ENCODE peak calls at places on chromosomes 7 and 10, in seven cellular contexts. V is fibroblast of lung; W is posterior vena cava; N is NCI-H1092; D is sigmoid colon; A is activated CD4-positive, alpha-beta T cell treated with anti-CD3 and anti-CD28 coated beads, Interleukin-2, amount 50 U/mL, for 1 hour; P is fibroblast of the aortic adventitia. R is an unnamed sample.

GRCh38 chr10:98272245-98272644 is 4.3 kb upstream of the LOXL4 start:
- DNase-seq in N (no peak), V (no peak), A (no peak), W (no peak), P (no peak), D (no peak), R (no peak)

GRCh38 chr10:78784454-78785414 is 284.0 kb upstream of the ZMIZ1 start:
- DNase-seq in W (peak; percentile 52), N (no peak), A (no peak), V (no peak), D (no peak), P (peak; percentile 49), R (no peak)

GRCh38 chr10:130495891-130496642 is 359.9 kb downstream of the GLRX3 start:
- DNase-seq in P (no peak), A (no peak), N (no peak), D (no peak), V (peak; percentile 1), W (peak; percentile 40), R (no peak)

GRCh38 chr10:68231916-68232315 is at the start of gene ATOH7:
- DNase-seq in A (no peak), P (peak; percentile 25), N (no peak), W (no peak), D (no peak), V (no peak), R (no peak)

GRCh38 chr10:110137142-110137545 is 70.3 kb upstream of the MXI1 start:
- DNase-seq in W (no peak), V (peak; percentile 60), A (no peak), N (peak; percentile 1), D (no peak), P (peak; percentile 87), R (peak; percentile 71)

GRCh38 chr10:18073314-18073713 is 66.9 kb upstream of the CACNB2 start:
- DNase-seq in N (no peak), D (no peak), A (no peak), V (no peak), W (no peak), P (no peak), R (no peak)

GRCh38 chr7:131197920-131198610 is 129.6 kb upstream of the MKLN1 start:
- DNase-seq in W (no peak), V (peak; percentile 82), D (no peak), P (peak; percentile 52), N (no peak), A (no peak), R (no peak)

GRCh38 chr7:137904826-137905225 is 58.1 kb upstream of the DGKI start:
- DNase-seq in N (no peak), D (no peak), V (peak; percentile 27), A (no peak), P (no peak), W (no peak), R (no peak)

GRCh38 chr10:86017841-86018734 is 348.5 kb downstream of the GRID1 start:
- DNase-seq in V (no peak), N (no peak), W (no peak), D (no peak), A (no peak), P (no peak), R (no peak)

GRCh38 chr10:15541376-15541775 is 170.3 kb upstream of the FAM171A1 start:
- DNase-seq in P (no peak), W (no peak), D (no peak), A (no peak), N (no peak), V (no peak), R (no peak)

GRCh38 chr10:80509403-80510161 is 28.1 kb upstream of the SH2D4B start:
- DNase-seq in P (peak; percentile 60), D (peak; percentile 63), V (peak; percentile 90), A (no peak), N (no peak), W (no peak), R (no peak)

GRCh38 chr10:58919927-58920654 is 256.4 kb upstream of the PHYHIPL start:
- DNase-seq in P (peak; percentile 78), D (no peak), N (no peak), W (no peak), V (peak; percentile 92), A (no peak), R (no peak)

GRCh38 chr7:106866298-106867281 is 1.5 kb downstream of the PIK3CG start:
- DNase-seq in N (no peak), W (no peak), P (no peak), V (no peak), A (no peak), D (no peak), R (peak; percentile 30)

GRCh38 chr7:32479574-32480200 is 10.5 kb downstream of the LSM5 start:
- DNase-seq in N (peak; percentile 49), D (no peak), P (peak; percentile 79), A (no peak), W (no peak), V (peak; percentile 42), R (no peak)

GRCh38 chr10:373516-374309 is 238.5 kb downstream of the ZMYND11 start:
- DNase-seq in W (no peak), P (peak; percentile 80), D (peak; percentile 84), N (no peak), V (peak; percentile 95), A (no peak), R (no peak)

GRCh38 chr10:123988694-123989093 is 97.1 kb upstream of the CPXM2 start:
- DNase-seq in P (no peak), V (no peak), W (peak; percentile 7), A (no peak), N (no peak), D (no peak), R (no peak)

GRCh38 chr10:85447690-85448089 is 918.9 kb downstream of the GRID1 start:
- DNase-seq in A (no peak), V (no peak), W (no peak), N (no peak), P (no peak), D (no peak), R (no peak)

GRCh38 chr10:62690703-62691102 is 113.8 kb upstream of the ADO start:
- DNase-seq in V (peak; percentile 41), W (no peak), N (no peak), A (no peak), D (no peak), P (no peak), R (no peak)

GRCh38 chr7:28921822-28922221 is 36.3 kb downstream of the TRIL start:
- DNase-seq in P (peak; percentile 79), V (peak; percentile 61), W (no peak), A (peak; percentile 11), N (peak; percentile 81), D (peak; percentile 71), R (peak; percentile 52)

GRCh38 chr10:1190052-1190395 is 133.8 kb downstream of the WDR37 start:
- DNase-seq in N (no peak), D (no peak), P (no peak), W (peak; percentile 51), V (no peak), A (no peak), R (no peak)

GRCh38 chr10:98339790-98340189 is 71.8 kb upstream of the LOXL4 start:
- DNase-seq in N (no peak), P (no peak), W (no peak), V (no peak), D (no peak), A (no peak), R (peak; percentile 53)

GRCh38 chr10:69064762-69065328 is 23.1 kb upstream of the SRGN start:
- DNase-seq in V (no peak), P (no peak), D (no peak), N (no peak), A (no peak), W (no peak), R (no peak)

GRCh38 chr7:156988605-156989185 is 21.8 kb downstream of the MNX1 start:
- DNase-seq in P (peak; percentile 44), N (no peak), V (no peak), A (no peak), W (no peak), D (no peak), R (no peak)

GRCh38 chr10:98256692-98257091 is 11.3 kb downstream of the LOXL4 start:
- DNase-seq in V (no peak), A (no peak), N (no peak), D (no peak), W (no peak), P (no peak), R (no peak)

GRCh38 chr10:119542357-119542989 is at the start of gene RGS10:
- DNase-seq in A (peak; percentile 85), V (peak; percentile 84), W (peak; percentile 95), P (peak; percentile 70), N (no peak), D (peak; percentile 94), R (peak; percentile 81)

GRCh38 chr7:151717415-151717814 is 159.5 kb downstream of the PRKAG2 start:
- DNase-seq in N (no peak), V (no peak), P (no peak), D (no peak), A (no peak), W (no peak), R (no peak)

GRCh38 chr7:20784311-20785210 is 2.1 kb downstream of the SP8 start:
- DNase-seq in V (no peak), N (peak; percentile 55), A (no peak), D (no peak), P (no peak), W (no peak), R (no peak)

GRCh38 chr7:132102942-132103341 is 473.3 kb downstream of the PLXNA4 start:
- DNase-seq in D (no peak), W (no peak), A (no peak), V (no peak), P (no peak), N (no peak), R (no peak)

GRCh38 chr10:70679498-70679897 is 7.2 kb downstream of the ADAMTS14 start:
- DNase-seq in D (no peak), W (peak; percentile 88), A (no peak), V (peak; percentile 85), P (peak; percentile 91), N (no peak), R (no peak)

GRCh38 chr7:152330827-152331226 is 105.0 kb downstream of the KMT2C start:
- DNase-seq in V (no peak), D (no peak), A (no peak), P (peak; percentile 23), N (no peak), W (no peak), R (no peak)

GRCh38 chr10:28694530-28694929 is 17.2 kb downstream of the BAMBI start:
- DNase-seq in V (no peak), W (no peak), P (no peak), N (no peak), D (no peak), A (no peak), R (no peak)

GRCh38 chr10:51468424-51468823 is 231.0 kb downstream of the CSTF2T start:
- DNase-seq in P (peak; percentile 9), D (no peak), V (peak; percentile 10), N (no peak), W (no peak), A (no peak), R (no peak)

GRCh38 chr7:44637788-44638594 is 31.6 kb downstream of the OGDH start:
- DNase-seq in N (no peak), P (peak; percentile 95), V (peak; percentile 92), A (peak; percentile 72), W (peak; percentile 89), D (peak; percentile 83), R (peak; percentile 64)

GRCh38 chr10:60167056-60167455 is 222.6 kb downstream of the ANK3 start:
- DNase-seq in N (no peak), W (no peak), A (no peak), D (no peak), P (no peak), V (no peak), R (no peak)

GRCh38 chr10:14415676-14416307 is 85.1 kb upstream of the FRMD4A start:
- DNase-seq in D (no peak), P (no peak), A (no peak), N (no peak), V (peak; percentile 55), W (no peak), R (no peak)

GRCh38 chr10:102801496-102801895 is 35.7 kb downstream of the CYP17A1 start:
- DNase-seq in W (no peak), P (peak; percentile 71), A (no peak), D (no peak), N (no peak), V (no peak), R (no peak)

GRCh38 chr10:80453715-80454525 is at the start of gene TSPAN14:
- DNase-seq in W (peak; percentile 94), V (peak; percentile 82), A (peak; percentile 69), N (peak; percentile 40), D (peak; percentile 95), P (peak; percentile 79), R (peak; percentile 90)

GRCh38 chr7:2015251-2015871 is 217.4 kb downstream of the MAD1L1 start:
- DNase-seq in P (no peak), N (no peak), V (no peak), W (peak; percentile 65), A (no peak), D (peak; percentile 44), R (peak; percentile 36)